ENCODE peak calls at places on chromosomes 12 and 14, in six cellular contexts. C, D, V, T, B and O are unnamed samples.

GRCh38 chr14:26867171-26867757 is 269.4 kb upstream of the NOVA1 start:
- DNase-seq in V (no peak), B (no peak), D (no peak), T (peak), C (no peak), O (no peak)

GRCh38 chr12:34392741-34393085 is 370.4 kb downstream of the ALG10 start:
- DNase-seq in V (peak), C (no peak), D (no peak), B (no peak), T (no peak), O (peak)

GRCh38 chr12:6045438-6045837 is 79.0 kb downstream of the VWF start:
- DNase-seq in B (no peak), T (no peak), V (no peak), C (no peak), D (no peak), O (no peak)

GRCh38 chr14:104243200-104243599 is 104.8 kb downstream of the KIF26A start:
- DNase-seq in V (no peak), D (no peak), B (no peak), T (no peak), C (no peak), O (no peak)

GRCh38 chr12:759628-760027 is 7.2 kb downstream of the WNK1 start:
- DNase-seq in V (no peak), B (no peak), D (no peak), C (no peak), T (no peak), O (no peak)

GRCh38 chr12:122227341-122227740 is 1.5 kb upstream of the DIABLO start:
- DNase-seq in V (no peak), T (no peak), B (no peak), C (no peak), D (no peak), O (no peak)

GRCh38 chr14:45790293-45790692 is 537.3 kb upstream of the MIS18BP1 start:
- DNase-seq in T (no peak), D (no peak), B (no peak), C (no peak), V (no peak), O (no peak)

GRCh38 chr14:35959835-35960234 is 133.7 kb downstream of the BRMS1L start:
- DNase-seq in C (no peak), T (peak), B (no peak), V (no peak), D (peak), O (no peak)

GRCh38 chr12:57491393-57492280 is 3.8 kb downstream of the MARS1 start:
- DNase-seq in B (no peak), C (no peak), V (no peak), D (no peak), T (peak), O (no peak)

GRCh38 chr12:104360157-104360556 is 56.6 kb downstream of the EID3 start:
- DNase-seq in D (no peak), C (no peak), B (no peak), T (peak), V (no peak), O (no peak)

GRCh38 chr12:52235822-52236291 is 2.8 kb downstream of the KRT7 start:
- DNase-seq in V (no peak), D (no peak), C (no peak), B (no peak), T (peak), O (peak)

GRCh38 chr14:49971156-49972141 is 78.6 kb downstream of the ARF6 start:
- DNase-seq in D (peak), V (no peak), T (no peak), B (peak), C (no peak), O (no peak)

GRCh38 chr12:6914246-6914947 is at the start of gene ENO2:
- DNase-seq in T (peak), D (no peak), B (no peak), V (peak), C (no peak), O (no peak)

GRCh38 chr12:130775953-130776856 is 60.1 kb upstream of the RIMBP2 start:
- DNase-seq in T (peak), V (peak), B (no peak), C (peak), D (peak), O (no peak)

GRCh38 chr14:77598366-77599050 is 17.9 kb downstream of the SPTLC2 start:
- DNase-seq in C (no peak), V (no peak), T (no peak), D (no peak), B (no peak), O (no peak)

GRCh38 chr12:65953621-65954020 is 129.3 kb downstream of the HMGA2 start:
- DNase-seq in D (no peak), B (no peak), V (no peak), T (no peak), C (no peak), O (no peak)

GRCh38 chr14:65238456-65238855 is 136.1 kb upstream of the MAX start:
- DNase-seq in B (no peak), V (no peak), T (peak), D (no peak), C (no peak), O (no peak)

GRCh38 chr14:104114421-104115130 is 23.8 kb upstream of the KIF26A start:
- DNase-seq in T (no peak), D (no peak), B (no peak), V (no peak), C (no peak), O (peak)

GRCh38 chr12:74689071-74689655 is 151.5 kb downstream of the ATXN7L3B start:
- DNase-seq in B (no peak), T (peak), C (no peak), D (peak), V (no peak), O (no peak)

GRCh38 chr14:102171173-102172020 is 31.7 kb downstream of the WDR20 start:
- DNase-seq in C (no peak), D (no peak), V (no peak), B (no peak), T (no peak), O (no peak)

GRCh38 chr12:90905691-90906370 is 49.1 kb downstream of the CCER1 start:
- DNase-seq in D (no peak), C (no peak), V (no peak), T (no peak), B (no peak), O (no peak)

GRCh38 chr12:4041191-4041885 is 168.1 kb upstream of the PARP11 start:
- DNase-seq in D (no peak), V (no peak), B (no peak), T (no peak), C (no peak), O (no peak)

GRCh38 chr12:59388176-59388575 is 207.7 kb upstream of the SLC16A7 start:
- DNase-seq in C (no peak), D (no peak), B (no peak), T (no peak), V (no peak), O (no peak)

GRCh38 chr12:33437598-33437997 is 2.0 kb downstream of the SYT10 start:
- DNase-seq in T (no peak), D (no peak), B (no peak), V (no peak), C (no peak), O (no peak)

GRCh38 chr12:99916555-99916954 is 68.2 kb downstream of the ANKS1B start:
- DNase-seq in C (no peak), V (no peak), D (no peak), B (no peak), T (peak), O (no peak)

GRCh38 chr12:14272954-14273910 is 92.2 kb upstream of the ATF7IP start:
- DNase-seq in T (no peak), D (peak), B (no peak), V (no peak), C (no peak), O (no peak)

GRCh38 chr14:72792051-72792788 is 101.7 kb downstream of the DPF3 start:
- DNase-seq in T (no peak), D (peak), V (no peak), C (no peak), B (no peak), O (no peak)

GRCh38 chr12:116535241-116535640 is 23.9 kb upstream of the MAP1LC3B2 start:
- DNase-seq in T (no peak), C (no peak), V (no peak), D (no peak), B (no peak), O (no peak)

GRCh38 chr12:110262442-110263388 is 18.3 kb upstream of the ATP2A2 start:
- DNase-seq in V (no peak), B (no peak), T (no peak), C (no peak), D (no peak), O (peak)

GRCh38 chr14:47264842-47265241 is 410.6 kb downstream of the MDGA2 start:
- DNase-seq in C (no peak), D (no peak), V (no peak), B (no peak), T (no peak), O (no peak)